ENCODE peak calls at places on chromosomes 12 and 14, in seven cellular contexts. One of them, this sample, is unnamed.

GRCh38 chr12:108858399-108859074 is 1.2 kb upstream of the SSH1 start:
- DNase-seq in stimulated activated CD4-positive, alpha-beta T cell treated with anti-CD3 and anti-CD28 coated beads, Interleukin-4, amount 100 ng/mL, for 24 hours: no peak
- DNase-seq in EL: peak
- DNase-seq in NCI-H748 treated with DMSO at 0.1 percent for 48 hours: no peak
- DNase-seq in nephron progenitor cell: peak
- DNase-seq in endothelial cell: no peak
- DNase-seq in AML-193: no peak
- DNase-seq in this sample: peak

GRCh38 chr14:32531942-32532341 is 202.8 kb downstream of the AKAP6 start:
- DNase-seq in EL: no peak
- DNase-seq in NCI-H748 treated with DMSO at 0.1 percent for 48 hours: no peak
- DNase-seq in nephron progenitor cell: no peak
- DNase-seq in AML-193: no peak
- DNase-seq in endothelial cell: no peak
- DNase-seq in stimulated activated CD4-positive, alpha-beta T cell treated with anti-CD3 and anti-CD28 coated beads, Interleukin-4, amount 100 ng/mL, for 24 hours: no peak
- DNase-seq in this sample: no peak

GRCh38 chr14:99538733-99539132 is 57.5 kb downstream of the CCNK start:
- DNase-seq in endothelial cell: no peak
- DNase-seq in NCI-H748 treated with DMSO at 0.1 percent for 48 hours: no peak
- DNase-seq in nephron progenitor cell: no peak
- DNase-seq in AML-193: no peak
- DNase-seq in stimulated activated CD4-positive, alpha-beta T cell treated with anti-CD3 and anti-CD28 coated beads, Interleukin-4, amount 100 ng/mL, for 24 hours: no peak
- DNase-seq in EL: no peak
- DNase-seq in this sample: no peak

GRCh38 chr14:74572829-74573360 is 39.1 kb downstream of the LTBP2 start:
- DNase-seq in NCI-H748 treated with DMSO at 0.1 percent for 48 hours: no peak
- DNase-seq in AML-193: no peak
- DNase-seq in endothelial cell: no peak
- DNase-seq in stimulated activated CD4-positive, alpha-beta T cell treated with anti-CD3 and anti-CD28 coated beads, Interleukin-4, amount 100 ng/mL, for 24 hours: no peak
- DNase-seq in EL: no peak
- DNase-seq in nephron progenitor cell: no peak
- DNase-seq in this sample: no peak

GRCh38 chr12:71183846-71184245 is 26.0 kb upstream of the TSPAN8 start:
- DNase-seq in nephron progenitor cell: no peak
- DNase-seq in NCI-H748 treated with DMSO at 0.1 percent for 48 hours: no peak
- DNase-seq in stimulated activated CD4-positive, alpha-beta T cell treated with anti-CD3 and anti-CD28 coated beads, Interleukin-4, amount 100 ng/mL, for 24 hours: no peak
- DNase-seq in AML-193: no peak
- DNase-seq in EL: no peak
- DNase-seq in endothelial cell: no peak
- DNase-seq in this sample: no peak

GRCh38 chr12:107131832-107132616 is 38.7 kb upstream of the CRY1 start:
- DNase-seq in AML-193: peak
- DNase-seq in NCI-H748 treated with DMSO at 0.1 percent for 48 hours: peak
- DNase-seq in endothelial cell: peak
- DNase-seq in EL: peak
- DNase-seq in stimulated activated CD4-positive, alpha-beta T cell treated with anti-CD3 and anti-CD28 coated beads, Interleukin-4, amount 100 ng/mL, for 24 hours: peak
- DNase-seq in nephron progenitor cell: peak
- DNase-seq in this sample: peak

GRCh38 chr12:47889040-47889439 is 15.8 kb downstream of the VDR start:
- DNase-seq in AML-193: peak
- DNase-seq in endothelial cell: no peak
- DNase-seq in NCI-H748 treated with DMSO at 0.1 percent for 48 hours: no peak
- DNase-seq in nephron progenitor cell: no peak
- DNase-seq in EL: no peak
- DNase-seq in stimulated activated CD4-positive, alpha-beta T cell treated with anti-CD3 and anti-CD28 coated beads, Interleukin-4, amount 100 ng/mL, for 24 hours: no peak
- DNase-seq in this sample: no peak

GRCh38 chr12:71782007-71782406 is 27.3 kb downstream of the RAB21 start:
- DNase-seq in nephron progenitor cell: no peak
- DNase-seq in NCI-H748 treated with DMSO at 0.1 percent for 48 hours: no peak
- DNase-seq in AML-193: no peak
- DNase-seq in stimulated activated CD4-positive, alpha-beta T cell treated with anti-CD3 and anti-CD28 coated beads, Interleukin-4, amount 100 ng/mL, for 24 hours: no peak
- DNase-seq in endothelial cell: no peak
- DNase-seq in EL: no peak
- DNase-seq in this sample: no peak

GRCh38 chr14:99604766-99605298 is 825 bp upstream of the CCDC85C start:
- DNase-seq in EL: peak
- DNase-seq in NCI-H748 treated with DMSO at 0.1 percent for 48 hours: peak
- DNase-seq in endothelial cell: peak
- DNase-seq in nephron progenitor cell: peak
- DNase-seq in AML-193: no peak
- DNase-seq in stimulated activated CD4-positive, alpha-beta T cell treated with anti-CD3 and anti-CD28 coated beads, Interleukin-4, amount 100 ng/mL, for 24 hours: no peak
- DNase-seq in this sample: no peak

GRCh38 chr14:36522347-36522971 is 2.4 kb upstream of the NKX2-1 start:
- DNase-seq in EL: no peak
- DNase-seq in endothelial cell: no peak
- DNase-seq in NCI-H748 treated with DMSO at 0.1 percent for 48 hours: no peak
- DNase-seq in stimulated activated CD4-positive, alpha-beta T cell treated with anti-CD3 and anti-CD28 coated beads, Interleukin-4, amount 100 ng/mL, for 24 hours: no peak
- DNase-seq in AML-193: no peak
- DNase-seq in nephron progenitor cell: peak
- DNase-seq in this sample: no peak

GRCh38 chr12:107480836-107481608 is 204.6 kb upstream of the PWP1 start:
- DNase-seq in NCI-H748 treated with DMSO at 0.1 percent for 48 hours: no peak
- DNase-seq in AML-193: no peak
- DNase-seq in EL: no peak
- DNase-seq in nephron progenitor cell: no peak
- DNase-seq in endothelial cell: no peak
- DNase-seq in stimulated activated CD4-positive, alpha-beta T cell treated with anti-CD3 and anti-CD28 coated beads, Interleukin-4, amount 100 ng/mL, for 24 hours: no peak
- DNase-seq in this sample: no peak

GRCh38 chr14:98144964-98145363 is 1127.0 kb downstream of the BCL11B start:
- DNase-seq in endothelial cell: no peak
- DNase-seq in stimulated activated CD4-positive, alpha-beta T cell treated with anti-CD3 and anti-CD28 coated beads, Interleukin-4, amount 100 ng/mL, for 24 hours: no peak
- DNase-seq in EL: no peak
- DNase-seq in NCI-H748 treated with DMSO at 0.1 percent for 48 hours: no peak
- DNase-seq in nephron progenitor cell: no peak
- DNase-seq in AML-193: no peak
- DNase-seq in this sample: no peak

GRCh38 chr12:128829870-128830504 is 6.2 kb upstream of the SLC15A4 start:
- DNase-seq in endothelial cell: no peak
- DNase-seq in NCI-H748 treated with DMSO at 0.1 percent for 48 hours: no peak
- DNase-seq in stimulated activated CD4-positive, alpha-beta T cell treated with anti-CD3 and anti-CD28 coated beads, Interleukin-4, amount 100 ng/mL, for 24 hours: no peak
- DNase-seq in nephron progenitor cell: no peak
- DNase-seq in AML-193: peak
- DNase-seq in EL: no peak
- DNase-seq in this sample: no peak

GRCh38 chr12:71685961-71686657 is at the start of gene TMEM19:
- DNase-seq in nephron progenitor cell: peak
- DNase-seq in EL: peak
- DNase-seq in stimulated activated CD4-positive, alpha-beta T cell treated with anti-CD3 and anti-CD28 coated beads, Interleukin-4, amount 100 ng/mL, for 24 hours: peak
- DNase-seq in endothelial cell: peak
- DNase-seq in AML-193: peak
- DNase-seq in NCI-H748 treated with DMSO at 0.1 percent for 48 hours: peak
- DNase-seq in this sample: peak

GRCh38 chr14:104099096-104100041 is 13.9 kb downstream of the ASPG start:
- DNase-seq in endothelial cell: no peak
- DNase-seq in nephron progenitor cell: no peak
- DNase-seq in AML-193: no peak
- DNase-seq in EL: no peak
- DNase-seq in stimulated activated CD4-positive, alpha-beta T cell treated with anti-CD3 and anti-CD28 coated beads, Interleukin-4, amount 100 ng/mL, for 24 hours: no peak
- DNase-seq in NCI-H748 treated with DMSO at 0.1 percent for 48 hours: no peak
- DNase-seq in this sample: no peak

GRCh38 chr12:3746758-3747157 is 6.2 kb downstream of the CRACR2A start:
- DNase-seq in NCI-H748 treated with DMSO at 0.1 percent for 48 hours: no peak
- DNase-seq in stimulated activated CD4-positive, alpha-beta T cell treated with anti-CD3 and anti-CD28 coated beads, Interleukin-4, amount 100 ng/mL, for 24 hours: no peak
- DNase-seq in endothelial cell: no peak
- DNase-seq in nephron progenitor cell: no peak
- DNase-seq in EL: no peak
- DNase-seq in AML-193: no peak
- DNase-seq in this sample: no peak

GRCh38 chr14:60092516-60092915 is 793 bp downstream of the PCNX4 start:
- DNase-seq in nephron progenitor cell: peak
- DNase-seq in stimulated activated CD4-positive, alpha-beta T cell treated with anti-CD3 and anti-CD28 coated beads, Interleukin-4, amount 100 ng/mL, for 24 hours: peak
- DNase-seq in AML-193: peak
- DNase-seq in EL: peak
- DNase-seq in endothelial cell: peak
- DNase-seq in NCI-H748 treated with DMSO at 0.1 percent for 48 hours: peak
- DNase-seq in this sample: no peak

GRCh38 chr14:23071975-23072539 is 14.7 kb upstream of the CDH24 start:
- DNase-seq in NCI-H748 treated with DMSO at 0.1 percent for 48 hours: no peak
- DNase-seq in endothelial cell: no peak
- DNase-seq in AML-193: no peak
- DNase-seq in nephron progenitor cell: no peak
- DNase-seq in EL: peak
- DNase-seq in stimulated activated CD4-positive, alpha-beta T cell treated with anti-CD3 and anti-CD28 coated beads, Interleukin-4, amount 100 ng/mL, for 24 hours: no peak
- DNase-seq in this sample: no peak

GRCh38 chr12:97313471-97314190 is 149.0 kb upstream of the RMST start:
- DNase-seq in stimulated activated CD4-positive, alpha-beta T cell treated with anti-CD3 and anti-CD28 coated beads, Interleukin-4, amount 100 ng/mL, for 24 hours: no peak
- DNase-seq in nephron progenitor cell: no peak
- DNase-seq in endothelial cell: no peak
- DNase-seq in AML-193: no peak
- DNase-seq in EL: no peak
- DNase-seq in NCI-H748 treated with DMSO at 0.1 percent for 48 hours: no peak
- DNase-seq in this sample: no peak

GRCh38 chr12:57236925-57237652 is 7.6 kb downstream of the SHMT2 start:
- DNase-seq in AML-193: no peak
- DNase-seq in NCI-H748 treated with DMSO at 0.1 percent for 48 hours: no peak
- DNase-seq in endothelial cell: peak
- DNase-seq in EL: no peak
- DNase-seq in stimulated activated CD4-positive, alpha-beta T cell treated with anti-CD3 and anti-CD28 coated beads, Interleukin-4, amount 100 ng/mL, for 24 hours: no peak
- DNase-seq in nephron progenitor cell: no peak
- DNase-seq in this sample: no peak

GRCh38 chr14:93736378-93737014 is 51.8 kb downstream of the PRIMA1 start:
- DNase-seq in stimulated activated CD4-positive, alpha-beta T cell treated with anti-CD3 and anti-CD28 coated beads, Interleukin-4, amount 100 ng/mL, for 24 hours: no peak
- DNase-seq in endothelial cell: peak
- DNase-seq in AML-193: no peak
- DNase-seq in NCI-H748 treated with DMSO at 0.1 percent for 48 hours: no peak
- DNase-seq in nephron progenitor cell: no peak
- DNase-seq in EL: no peak
- DNase-seq in this sample: no peak

GRCh38 chr12:101407054-101407437 is 526 bp downstream of the ARL1 start:
- DNase-seq in nephron progenitor cell: no peak
- DNase-seq in stimulated activated CD4-positive, alpha-beta T cell treated with anti-CD3 and anti-CD28 coated beads, Interleukin-4, amount 100 ng/mL, for 24 hours: peak
- DNase-seq in endothelial cell: no peak
- DNase-seq in NCI-H748 treated with DMSO at 0.1 percent for 48 hours: peak
- DNase-seq in EL: no peak
- DNase-seq in AML-193: no peak
- DNase-seq in this sample: no peak

GRCh38 chr12:6943387-6943718 is 263 bp upstream of the RNU7-1 start:
- DNase-seq in stimulated activated CD4-positive, alpha-beta T cell treated with anti-CD3 and anti-CD28 coated beads, Interleukin-4, amount 100 ng/mL, for 24 hours: peak
- DNase-seq in nephron progenitor cell: peak
- DNase-seq in endothelial cell: peak
- DNase-seq in EL: peak
- DNase-seq in NCI-H748 treated with DMSO at 0.1 percent for 48 hours: peak
- DNase-seq in AML-193: peak
- DNase-seq in this sample: peak